ENCODE peak calls at places on chromosomes 7 and 10, in ten cellular contexts. O is immature natural killer cell; U is DMS79; H is activated T-helper 1 cell treated with anti-CD3 and anti-CD28 coated beads, Interleukin-2, amount 50 U/mL, for 16 hours; Y is brain microvascular endothelial cell; F is kidney tubule cell; J is activated CD4-positive, CD25-positive, alpha-beta regulatory T cell; E is SK-N-DZ; W is NCI-H1694 treated with DMSO at 0.1 percent for 48 hours; R is T-helper 2 cell. M is an unnamed sample.

GRCh38 chr7:7764515-7765138 is 46.2 kb upstream of the RPA3 start:
- DNase-seq in Y (no peak), F (no peak), H (no peak), U (peak; percentile 14), J (no peak), E (no peak), W (no peak), R (no peak), O (no peak), M (no peak)

GRCh38 chr7:2611921-2612320 is 19.9 kb upstream of the TTYH3 start:
- DNase-seq in R (no peak), U (no peak), W (no peak), J (no peak), Y (no peak), E (no peak), F (no peak), H (no peak), O (no peak), M (no peak)

GRCh38 chr7:33459340-33459751 is 330.0 kb downstream of the BBS9 start:
- DNase-seq in H (no peak), R (no peak), J (no peak), F (peak; percentile 27), O (peak; percentile 5), W (peak; percentile 23), U (no peak), Y (peak; percentile 49), E (peak; percentile 45), M (no peak)

GRCh38 chr10:109018892-109019507 is 904.3 kb downstream of the XPNPEP1 start:
- DNase-seq in U (no peak), J (no peak), Y (no peak), O (no peak), H (no peak), E (peak; percentile 30), W (peak; percentile 45), R (no peak), F (no peak), M (no peak)

GRCh38 chr7:80640841-80641240 is 2.4 kb downstream of the CD36 start:
- DNase-seq in U (no peak), W (no peak), E (no peak), F (peak; percentile 77), J (no peak), R (no peak), H (no peak), O (no peak), Y (peak; percentile 62), M (peak; percentile 75)

GRCh38 chr10:84256510-84257342 is 11.9 kb downstream of the RGR start:
- DNase-seq in F (peak; percentile 25), U (no peak), H (no peak), R (no peak), W (no peak), Y (peak; percentile 31), J (no peak), E (peak; percentile 28), O (peak; percentile 11), M (no peak)

GRCh38 chr7:5350600-5351385 is 68.0 kb downstream of the SLC29A4 start:
- DNase-seq in J (no peak), E (no peak), F (no peak), H (no peak), O (no peak), R (no peak), U (no peak), Y (no peak), W (no peak), M (no peak)

GRCh38 chr10:124849111-124849773 is 47.6 kb downstream of the ABRAXAS2 start:
- DNase-seq in F (no peak), H (no peak), E (peak; percentile 44), W (no peak), U (no peak), Y (no peak), O (no peak), R (no peak), J (no peak), M (no peak)

GRCh38 chr7:28503396-28503795 is 91.1 kb downstream of the CREB5 start:
- DNase-seq in F (peak; percentile 37), W (no peak), O (no peak), U (no peak), H (no peak), R (no peak), Y (no peak), E (peak; percentile 32), J (no peak), M (no peak)

GRCh38 chr7:33591481-33591880 is 313.9 kb upstream of the BMPER start:
- DNase-seq in E (no peak), Y (peak; percentile 53), J (no peak), R (no peak), U (no peak), O (no peak), W (no peak), H (no peak), F (no peak), M (no peak)

GRCh38 chr7:33155811-33156210 is 26.4 kb downstream of the BBS9 start:
- DNase-seq in E (no peak), U (peak; percentile 87), R (no peak), Y (peak; percentile 46), O (no peak), J (no peak), W (no peak), H (no peak), F (peak; percentile 22), M (no peak)

GRCh38 chr10:78025685-78026364 is 3.5 kb downstream of the POLR3A start:
- DNase-seq in Y (peak; percentile 35), O (no peak), F (peak; percentile 89), R (no peak), J (no peak), E (no peak), W (no peak), H (no peak), U (no peak), M (peak; percentile 74)

GRCh38 chr7:130831817-130832481 is 97.9 kb upstream of the KLF14 start:
- DNase-seq in O (peak; percentile 7), W (peak; percentile 62), F (peak; percentile 55), R (no peak), Y (no peak), U (no peak), E (peak; percentile 49), J (no peak), H (no peak), M (peak; percentile 47)

GRCh38 chr10:9076066-9076465 is 1021.6 kb downstream of the GATA3 start:
- DNase-seq in R (no peak), H (no peak), W (no peak), U (no peak), O (no peak), F (no peak), Y (no peak), E (no peak), J (no peak), M (no peak)

GRCh38 chr10:117320050-117320665 is 55.1 kb downstream of the PDZD8 start:
- DNase-seq in Y (no peak), E (peak; percentile 29), O (no peak), F (peak; percentile 35), U (no peak), H (no peak), R (no peak), W (no peak), J (no peak), M (peak; percentile 25)

M was measured in RCC 7860.